ENCODE peak calls at places on chromosomes 4 and X, in four cellular contexts. One of them, this sample, is unnamed.

GRCh38 chrX:22686138-22686541 is 313.6 kb upstream of the DDX53 start:
- DNase-seq in GM12878: no peak
- DNase-seq in A549: no peak
- DNase-seq in K562: no peak
- DNase-seq in this sample: no peak

GRCh38 chr4:4860803-4861591 is 1.5 kb downstream of the MSX1 start:
- DNase-seq in GM12878: no peak
- DNase-seq in K562: peak
- DNase-seq in A549: no peak
- DNase-seq in this sample: peak

GRCh38 chr4:677431-678293 is 3.3 kb downstream of the MYL5 start:
- DNase-seq in A549: no peak
- DNase-seq in GM12878: no peak
- DNase-seq in K562: no peak
- DNase-seq in this sample: peak

GRCh38 chr4:113445286-113445685 is 316.3 kb downstream of the CAMK2D start:
- DNase-seq in K562: no peak
- DNase-seq in A549: peak
- DNase-seq in GM12878: no peak
- DNase-seq in this sample: no peak

GRCh38 chrX:14777484-14777883 is 95.4 kb downstream of the FANCB start:
- DNase-seq in GM12878: no peak
- DNase-seq in A549: no peak
- DNase-seq in K562: no peak
- DNase-seq in this sample: no peak

GRCh38 chr4:114015444-114015899 is 36.0 kb upstream of the ARSJ start:
- DNase-seq in K562: no peak
- DNase-seq in GM12878: no peak
- DNase-seq in A549: peak
- DNase-seq in this sample: no peak

GRCh38 chr4:168514249-168514852 is 17.5 kb downstream of the PALLD start:
- DNase-seq in GM12878: no peak
- DNase-seq in A549: no peak
- DNase-seq in K562: peak
- DNase-seq in this sample: peak

GRCh38 chr4:43089730-43090129 is 197.2 kb downstream of the GRXCR1 start:
- DNase-seq in GM12878: no peak
- DNase-seq in A549: no peak
- DNase-seq in K562: no peak
- DNase-seq in this sample: no peak

GRCh38 chr4:3830774-3831528 is 64.8 kb downstream of the ADRA2C start:
- DNase-seq in K562: peak
- DNase-seq in A549: no peak
- DNase-seq in GM12878: no peak
- DNase-seq in this sample: peak

GRCh38 chr4:23269583-23269982 is 576.8 kb downstream of the GBA3 start:
- DNase-seq in K562: no peak
- DNase-seq in A549: no peak
- DNase-seq in GM12878: no peak
- DNase-seq in this sample: no peak

GRCh38 chr4:167713756-167714155 is 378.6 kb upstream of the ANXA10 start:
- DNase-seq in GM12878: no peak
- DNase-seq in A549: no peak
- DNase-seq in K562: no peak
- DNase-seq in this sample: no peak

GRCh38 chrX:72054776-72055495 is 76.8 kb downstream of the RTL5 start:
- DNase-seq in GM12878: no peak
- DNase-seq in A549: no peak
- DNase-seq in K562: no peak
- DNase-seq in this sample: no peak

GRCh38 chr4:139890810-139891209 is 225.2 kb downstream of the MGST2 start:
- DNase-seq in A549: no peak
- DNase-seq in GM12878: no peak
- DNase-seq in K562: no peak
- DNase-seq in this sample: no peak

GRCh38 chrX:113492895-113493294 is 652.3 kb upstream of the AMOT start:
- DNase-seq in A549: no peak
- DNase-seq in GM12878: no peak
- DNase-seq in K562: no peak
- DNase-seq in this sample: no peak

GRCh38 chrX:87528487-87528886 is 10.9 kb downstream of the KLHL4 start:
- DNase-seq in A549: no peak
- DNase-seq in K562: no peak
- DNase-seq in GM12878: no peak
- DNase-seq in this sample: no peak

GRCh38 chrX:115562492-115562872 is 1.5 kb downstream of the PLS3 start:
- DNase-seq in GM12878: no peak
- DNase-seq in A549: peak
- DNase-seq in K562: no peak
- DNase-seq in this sample: peak

GRCh38 chrX:151177141-151178027 is 1.0 kb downstream of the GPR50 start:
- DNase-seq in K562: no peak
- DNase-seq in GM12878: no peak
- DNase-seq in A549: no peak
- DNase-seq in this sample: no peak

GRCh38 chr4:156779774-156780173 is 191.8 kb downstream of the PDGFC start:
- DNase-seq in K562: no peak
- DNase-seq in A549: no peak
- DNase-seq in GM12878: no peak
- DNase-seq in this sample: peak

GRCh38 chr4:178970433-178971140 is 1528.3 kb upstream of the AGA start:
- DNase-seq in A549: no peak
- DNase-seq in K562: no peak
- DNase-seq in GM12878: no peak
- DNase-seq in this sample: no peak

GRCh38 chr4:121860121-121860520 is 10.2 kb downstream of the BBS7 start:
- DNase-seq in GM12878: no peak
- DNase-seq in K562: no peak
- DNase-seq in A549: no peak
- DNase-seq in this sample: no peak

GRCh38 chr4:176286728-176287127 is 17.7 kb upstream of the ASB5 start:
- DNase-seq in K562: no peak
- DNase-seq in A549: no peak
- DNase-seq in GM12878: no peak
- DNase-seq in this sample: no peak

GRCh38 chrX:119887721-119888425 is 7.8 kb upstream of the AKAP14 start:
- DNase-seq in K562: peak
- DNase-seq in GM12878: no peak
- DNase-seq in A549: peak
- DNase-seq in this sample: peak

GRCh38 chr4:143246977-143247376 is 62.3 kb downstream of the USP38 start:
- DNase-seq in GM12878: no peak
- DNase-seq in K562: no peak
- DNase-seq in A549: no peak
- DNase-seq in this sample: no peak

GRCh38 chr4:55485821-55486220 is 60.9 kb downstream of the CLOCK start:
- DNase-seq in GM12878: no peak
- DNase-seq in A549: no peak
- DNase-seq in K562: no peak
- DNase-seq in this sample: no peak

GRCh38 chr4:139933541-139933940 is 220.4 kb downstream of the MAML3 start:
- DNase-seq in A549: peak
- DNase-seq in K562: no peak
- DNase-seq in GM12878: no peak
- DNase-seq in this sample: peak

GRCh38 chrX:16212024-16212423 is 44.7 kb downstream of the MAGEB17 start:
- DNase-seq in K562: no peak
- DNase-seq in A549: peak
- DNase-seq in GM12878: no peak
- DNase-seq in this sample: no peak

GRCh38 chr4:19224820-19225219 is 1026.9 kb upstream of the SLIT2 start:
- DNase-seq in GM12878: no peak
- DNase-seq in A549: peak
- DNase-seq in K562: no peak
- DNase-seq in this sample: no peak

DNA sequence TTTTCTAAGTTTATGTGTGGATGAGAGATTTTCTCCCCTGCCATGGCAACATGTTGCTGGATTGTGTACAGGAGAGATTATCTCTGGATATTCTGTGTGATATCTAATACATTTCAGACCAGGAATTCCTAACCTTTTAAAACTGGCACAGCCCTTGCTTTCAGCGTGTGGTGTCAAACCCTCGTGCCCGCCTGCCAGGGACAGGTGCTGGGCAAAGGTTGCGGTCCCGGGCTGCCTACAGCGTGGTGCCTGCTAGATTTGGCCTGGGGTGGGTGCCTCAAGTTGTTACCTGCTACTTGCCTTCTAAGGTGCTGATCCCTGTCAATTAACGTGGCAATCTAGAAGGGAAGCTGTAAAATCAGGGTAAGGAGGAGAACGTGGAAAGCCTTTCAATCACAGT is 100.6 kb downstream of the TMEM131L start:
- DNase-seq in K562: no peak
- DNase-seq in A549: no peak
- DNase-seq in GM12878: no peak
- DNase-seq in this sample: no peak
- TF ChIP-seq POLR2A in K562: no peak
- TF ChIP-seq POLR2A in A549: no peak
- TF ChIP-seq POLR2A in GM12878: peak
- TF ChIP-seq POLR2A in this sample: no peak

GRCh38 chr4:26034849-26035248 is 120.8 kb downstream of the SMIM20 start:
- DNase-seq in GM12878: no peak
- DNase-seq in K562: no peak
- DNase-seq in A549: no peak
- DNase-seq in this sample: no peak
- TF ChIP-seq ESRRA in GM12878: no peak
- TF ChIP-seq ESRRA in K562: no peak
- TF ChIP-seq ESRRA in A549: no peak
- TF ChIP-seq ESRRA in this sample: no peak

GRCh38 chr4:141636771-141637460 is 533 bp downstream of the IL15 start:
- DNase-seq in A549: peak
- DNase-seq in K562: no peak
- DNase-seq in GM12878: no peak
- DNase-seq in this sample: no peak
- TF ChIP-seq POLR2A in A549: no peak
- TF ChIP-seq POLR2A in K562: no peak
- TF ChIP-seq POLR2A in GM12878: peak
- TF ChIP-seq POLR2A in this sample: no peak

GRCh38 chrX:44303119-44303518 is 40.4 kb downstream of the EFHC2 start:
- DNase-seq in GM12878: no peak
- DNase-seq in A549: no peak
- DNase-seq in K562: no peak
- DNase-seq in this sample: no peak

GRCh38 chrX:44310227-44310626 is 33.2 kb downstream of the EFHC2 start:
- DNase-seq in K562: no peak
- DNase-seq in A549: no peak
- DNase-seq in GM12878: no peak
- DNase-seq in this sample: no peak

GRCh38 chrX:44308869-44309268 is 34.6 kb downstream of the EFHC2 start:
- DNase-seq in A549: no peak
- DNase-seq in GM12878: no peak
- DNase-seq in K562: no peak
- DNase-seq in this sample: no peak

GRCh38 chrX:44305921-44306320 is 37.6 kb downstream of the EFHC2 start:
- DNase-seq in K562: no peak
- DNase-seq in A549: no peak
- DNase-seq in GM12878: no peak
- DNase-seq in this sample: no peak

DNA sequence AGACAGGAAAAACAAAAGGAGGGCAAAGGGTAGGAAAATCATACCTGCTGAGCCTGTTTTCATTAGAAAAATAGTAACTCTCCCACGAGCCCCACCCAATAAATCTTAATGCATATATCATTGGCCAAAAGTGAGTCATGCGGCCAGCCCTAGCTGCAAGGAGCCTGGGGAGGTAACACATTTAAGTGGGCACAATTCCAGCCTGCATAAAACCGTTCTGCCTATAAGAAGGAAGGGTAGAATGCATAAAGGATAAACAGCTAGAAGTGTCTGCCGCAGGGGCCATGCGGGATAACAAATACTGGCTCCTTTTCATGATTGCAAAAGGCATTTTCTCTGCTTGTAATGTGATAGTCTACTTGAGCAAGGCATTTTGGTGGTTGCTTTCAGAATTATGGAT is 37.1 kb downstream of the EFHC2 start:
- DNase-seq in K562: no peak
- DNase-seq in GM12878: no peak
- DNase-seq in A549: peak
- DNase-seq in this sample: no peak
- TF ChIP-seq ESRRA in K562: no peak
- TF ChIP-seq ESRRA in GM12878: no peak
- TF ChIP-seq ESRRA in A549: no peak
- TF ChIP-seq ESRRA in this sample: no peak

GRCh38 chrX:54534271-54534670 is 4.3 kb downstream of the GNL3L start:
- DNase-seq in A549: no peak
- DNase-seq in K562: no peak
- DNase-seq in GM12878: no peak
- DNase-seq in this sample: no peak

GRCh38 chrX:54529166-54529558 is 857 bp upstream of the GNL3L start:
- DNase-seq in K562: no peak
- DNase-seq in A549: no peak
- DNase-seq in GM12878: no peak
- DNase-seq in this sample: no peak

GRCh38 chrX:54529559-54530357 is at the start of gene GNL3L:
- DNase-seq in A549: peak
- DNase-seq in GM12878: peak
- DNase-seq in K562: peak
- DNase-seq in this sample: peak

GRCh38 chrX:54530358-54530900 is 410 bp downstream of the GNL3L start:
- DNase-seq in A549: no peak
- DNase-seq in GM12878: peak
- DNase-seq in K562: peak
- DNase-seq in this sample: no peak
- TF ChIP-seq POLR2A in A549: no peak
- TF ChIP-seq POLR2A in GM12878: no peak
- TF ChIP-seq POLR2A in K562: peak
- TF ChIP-seq POLR2A in this sample: no peak

DNA sequence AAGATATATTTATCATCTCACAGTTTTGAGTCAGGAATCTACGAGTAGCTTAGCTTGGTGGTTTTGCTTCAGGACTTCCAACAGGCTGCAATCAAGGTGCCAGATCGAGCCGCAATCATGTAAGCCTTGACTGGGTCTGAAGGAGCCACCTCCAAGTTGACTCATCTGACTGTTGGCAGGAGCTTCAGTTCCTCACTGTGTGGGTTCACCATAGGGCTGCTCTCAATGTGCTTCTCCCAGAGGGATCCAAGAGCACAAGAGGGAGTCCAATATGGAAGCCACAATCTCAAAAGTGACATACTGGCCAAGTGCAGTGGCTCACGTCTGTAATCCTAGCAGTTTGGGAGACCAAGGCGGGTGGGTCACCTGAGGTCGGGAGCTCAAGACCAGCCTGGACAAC is 26.5 kb downstream of the DCHS2 start:
- DNase-seq in K562: no peak
- DNase-seq in A549: no peak
- DNase-seq in GM12878: no peak
- DNase-seq in this sample: no peak
- TF ChIP-seq ESRRA in K562: no peak
- TF ChIP-seq ESRRA in A549: no peak
- TF ChIP-seq ESRRA in GM12878: no peak
- TF ChIP-seq ESRRA in this sample: no peak

This sample was measured in HepG2.